ENCODE peak calls at places on chromosomes 7 and 10, in ten cellular contexts. X, R, K, P, L, D, Q, U, G and C are unnamed samples.

GRCh38 chr7:124152859-124153692 is 120.2 kb upstream of the TMEM229A start:
- DNase-seq in X (peak), R (no peak), K (no peak), P (no peak), L (peak), D (peak), Q (no peak), U (peak), G (peak), C (peak)

GRCh38 chr7:39732837-39733804 is 109.7 kb downstream of the RALA start:
- DNase-seq in X (peak), R (peak), K (peak), P (peak), L (peak), D (peak), Q (peak), U (peak), G (peak), C (peak)

GRCh38 chr10:128150045-128150493 is 23.8 kb upstream of the MKI67 start:
- DNase-seq in X (peak), R (peak), K (peak), P (peak), L (peak), D (peak), Q (peak), U (peak), G (peak), C (peak)

GRCh38 chr7:56033671-56034432 is 17.4 kb downstream of the PSPH start:
- DNase-seq in X (peak), R (peak), K (peak), P (peak), L (peak), D (peak), Q (peak), U (peak), G (peak), C (peak)

GRCh38 chr7:22859676-22860290 is 37.1 kb upstream of the TOMM7 start:
- DNase-seq in X (no peak), R (no peak), K (no peak), P (no peak), L (no peak), D (peak), Q (no peak), U (no peak), G (peak), C (no peak)

GRCh38 chr7:123191132-123191531 is 8.6 kb downstream of the SLC13A1 start:
- DNase-seq in X (no peak), R (no peak), K (no peak), P (no peak), L (no peak), D (peak), Q (no peak), U (no peak), G (no peak), C (no peak)

GRCh38 chr10:74377476-74377875 is 226.5 kb downstream of the ADK start:
- DNase-seq in X (no peak), R (no peak), K (no peak), P (no peak), L (no peak), D (peak), Q (no peak), U (no peak), G (no peak), C (no peak)

GRCh38 chr10:3853547-3853989 is 68.6 kb upstream of the KLF6 start:
- DNase-seq in X (no peak), R (no peak), K (no peak), P (no peak), L (no peak), D (peak), Q (no peak), U (no peak), G (peak), C (peak)

GRCh38 chr7:1931248-1931950 is 261.3 kb downstream of the ELFN1 start:
- DNase-seq in X (no peak), R (no peak), K (no peak), P (no peak), L (no peak), D (peak), Q (no peak), U (no peak), G (peak), C (no peak)